ENCODE peak calls at places on chromosomes 13 and 19, in eight cellular contexts. N, K, X, I, R, H, F and T are unnamed samples.

GRCh38 chr13:44755872-44756271 is 179.7 kb upstream of the TSC22D1 start:
- DNase-seq in I (peak), N (no peak), H (peak), R (peak), F (no peak), X (no peak), K (no peak), T (no peak)

GRCh38 chr13:48497669-48498068 is 35.2 kb downstream of the RCBTB2 start:
- DNase-seq in F (no peak), H (no peak), N (peak), R (no peak), K (no peak), X (no peak), I (no peak), T (no peak)

GRCh38 chr19:29119582-29119981 is 93.4 kb downstream of the UQCRFS1 start:
- DNase-seq in N (no peak), H (no peak), R (no peak), X (no peak), F (no peak), K (no peak), I (peak), T (no peak)

GRCh38 chr19:18804643-18805042 is 13.5 kb upstream of the COMP start:
- DNase-seq in I (no peak), H (no peak), N (no peak), F (no peak), K (no peak), X (no peak), R (no peak), T (no peak)

GRCh38 chr13:22092791-22093545 is 422.1 kb downstream of the FGF9 start:
- DNase-seq in F (no peak), I (no peak), K (no peak), X (no peak), R (no peak), N (no peak), H (no peak), T (no peak)

GRCh38 chr13:33110713-33111413 is 94.6 kb downstream of the KL start:
- DNase-seq in R (no peak), H (peak), X (no peak), N (no peak), I (peak), K (no peak), F (no peak), T (no peak)

GRCh38 chr13:77833331-77833863 is 85.2 kb downstream of the EDNRB start:
- DNase-seq in K (no peak), X (no peak), F (no peak), R (peak), I (peak), N (peak), H (peak), T (no peak)

GRCh38 chr19:33988601-33989000 is 183.7 kb upstream of the LSM14A start:
- DNase-seq in N (no peak), F (no peak), R (no peak), K (no peak), I (no peak), H (no peak), X (no peak), T (peak)

GRCh38 chr13:21557995-21558394 is 46.0 kb downstream of the MICU2 start:
- DNase-seq in R (no peak), F (no peak), X (no peak), I (peak), K (no peak), H (peak), N (no peak), T (no peak)

GRCh38 chr13:76832258-76832988 is 53.8 kb downstream of the KCTD12 start:
- DNase-seq in X (no peak), I (no peak), F (no peak), N (no peak), K (no peak), H (no peak), R (no peak), T (no peak)

GRCh38 chr19:27971071-27971470 is 1241.9 kb downstream of the UQCRFS1 start:
- DNase-seq in H (no peak), F (no peak), N (no peak), I (no peak), X (no peak), K (no peak), R (peak), T (peak)

GRCh38 chr19:19997656-19998268 is 41.5 kb downstream of the ZNF682 start:
- DNase-seq in K (peak), I (no peak), N (no peak), H (no peak), F (peak), X (peak), R (no peak), T (peak)

GRCh38 chr13:112256716-112257497 is 119.2 kb upstream of the SPACA7 start:
- DNase-seq in H (no peak), N (no peak), R (no peak), K (no peak), F (no peak), I (no peak), X (no peak), T (no peak)

GRCh38 chr13:45231722-45232121 is 30.9 kb upstream of the KCTD4 start:
- DNase-seq in H (peak), N (no peak), X (no peak), K (no peak), F (no peak), R (no peak), I (no peak), T (no peak)

GRCh38 chr13:98508280-98509074 is 68.4 kb downstream of the STK24 start:
- DNase-seq in R (peak), X (no peak), N (no peak), F (no peak), H (peak), K (no peak), I (peak), T (no peak)

GRCh38 chr19:9865732-9866627 is 30.9 kb downstream of the PIN1 start:
- DNase-seq in I (no peak), K (peak), X (no peak), N (peak), R (no peak), F (no peak), H (no peak), T (no peak)

GRCh38 chr19:18046066-18046718 is 38.2 kb downstream of the ARRDC2 start:
- DNase-seq in I (peak), X (no peak), F (no peak), H (peak), N (no peak), K (no peak), R (peak), T (no peak)

GRCh38 chr19:7605490-7606222 is 10.0 kb downstream of the CAMSAP3 start:
- DNase-seq in F (no peak), N (no peak), K (no peak), I (peak), H (no peak), R (no peak), X (no peak), T (peak)

GRCh38 chr19:58000677-58001076 is 1.9 kb downstream of the ZNF606 start:
- DNase-seq in K (no peak), N (no peak), R (no peak), H (no peak), F (no peak), I (no peak), X (no peak), T (no peak)

GRCh38 chr13:34340534-34340933 is 522.6 kb downstream of the RFC3 start:
- DNase-seq in R (peak), H (peak), K (no peak), F (no peak), I (peak), X (no peak), N (no peak), T (no peak)

GRCh38 chr13:71770710-71771109 is 96.3 kb downstream of the DACH1 start:
- DNase-seq in I (no peak), K (no peak), N (no peak), X (no peak), F (no peak), R (no peak), H (no peak), T (no peak)

GRCh38 chr13:111902726-111903125 is 164.2 kb upstream of the SOX1 start:
- DNase-seq in I (no peak), H (no peak), R (no peak), N (no peak), F (no peak), X (no peak), K (no peak), T (no peak)

GRCh38 chr19:39110263-39110967 is 15.2 kb upstream of the PAK4 start:
- DNase-seq in H (no peak), R (no peak), I (peak), F (peak), X (peak), K (peak), N (peak), T (no peak)

GRCh38 chr19:12932392-12933286 is 872 bp downstream of the FARSA start:
- DNase-seq in N (no peak), H (no peak), F (no peak), X (no peak), I (no peak), R (no peak), K (no peak), T (no peak)

GRCh38 chr19:49142866-49143335 is 12.3 kb downstream of the HRC start:
- DNase-seq in I (peak), H (peak), X (peak), N (peak), F (peak), R (peak), K (no peak), T (no peak)

GRCh38 chr13:75637101-75637774 is 1.1 kb downstream of the LMO7 start:
- DNase-seq in X (no peak), F (no peak), I (peak), N (no peak), K (no peak), H (no peak), R (no peak), T (no peak)

GRCh38 chr13:80009760-80010159 is 331.2 kb downstream of the SPRY2 start:
- DNase-seq in X (no peak), I (no peak), F (no peak), H (no peak), R (no peak), K (no peak), N (peak), T (no peak)

GRCh38 chr19:12721656-12722565 is 1.8 kb downstream of the TNPO2 start:
- DNase-seq in K (peak), X (peak), I (peak), F (peak), H (peak), N (peak), R (peak), T (no peak)

GRCh38 chr19:56637976-56638555 is 4.9 kb upstream of the SMIM17 start:
- DNase-seq in F (peak), R (peak), N (peak), H (peak), K (no peak), I (peak), X (no peak), T (peak)

GRCh38 chr13:86684402-86684801 is 885.2 kb upstream of the SLITRK6 start:
- DNase-seq in X (no peak), H (no peak), F (no peak), I (no peak), N (no peak), R (no peak), K (no peak), T (no peak)

GRCh38 chr13:37492741-37493514 is 105.6 kb downstream of the POSTN start:
- DNase-seq in I (peak), K (no peak), F (no peak), N (no peak), H (no peak), R (peak), X (no peak), T (no peak)